ENCODE peak calls at places on chromosomes 1 and 21, in five cellular contexts. One of them, this sample, is unnamed.

GRCh38 chr1:90902672-90903071 is 119.2 kb downstream of the ZNF644 start:
- DNase-seq in aorta: no peak
- DNase-seq in upper lobe of right lung: no peak
- DNase-seq in spleen: no peak
- DNase-seq in dorsolateral prefrontal cortex: no peak
- DNase-seq in this sample: no peak

GRCh38 chr1:1306070-1306660 is 1.6 kb downstream of the ACAP3 start:
- DNase-seq in spleen: no peak
- DNase-seq in upper lobe of right lung: no peak
- DNase-seq in aorta: no peak
- DNase-seq in dorsolateral prefrontal cortex: no peak
- DNase-seq in this sample: no peak

GRCh38 chr21:32412998-32413504 is 545 bp downstream of the EVA1C start:
- DNase-seq in spleen: peak; percentile 81
- DNase-seq in dorsolateral prefrontal cortex: no peak
- DNase-seq in aorta: peak; percentile 85
- DNase-seq in upper lobe of right lung: peak; percentile 80
- DNase-seq in this sample: peak; percentile 46

GRCh38 chr1:201461783-201462441 is 7.1 kb downstream of the PHLDA3 start:
- DNase-seq in aorta: peak; percentile 93
- DNase-seq in dorsolateral prefrontal cortex: peak; percentile 62
- DNase-seq in spleen: peak; percentile 64
- DNase-seq in upper lobe of right lung: peak; percentile 89
- DNase-seq in this sample: no peak

GRCh38 chr1:217528271-217528670 is 102.6 kb downstream of the GPATCH2 start:
- DNase-seq in spleen: no peak
- DNase-seq in upper lobe of right lung: no peak
- DNase-seq in aorta: no peak
- DNase-seq in dorsolateral prefrontal cortex: no peak
- DNase-seq in this sample: no peak

GRCh38 chr1:53656062-53656915 is 82.7 kb downstream of the GLIS1 start:
- DNase-seq in upper lobe of right lung: peak; percentile 19
- DNase-seq in dorsolateral prefrontal cortex: no peak
- DNase-seq in spleen: peak; percentile 27
- DNase-seq in aorta: peak; percentile 26
- DNase-seq in this sample: no peak

GRCh38 chr1:8856689-8857412 is 21.6 kb downstream of the ENO1 start:
- DNase-seq in dorsolateral prefrontal cortex: no peak
- DNase-seq in spleen: no peak
- DNase-seq in aorta: no peak
- DNase-seq in upper lobe of right lung: no peak
- DNase-seq in this sample: peak; percentile 56

GRCh38 chr1:77543822-77544448 is 138.5 kb downstream of the ZZZ3 start:
- DNase-seq in upper lobe of right lung: no peak
- DNase-seq in spleen: no peak
- DNase-seq in dorsolateral prefrontal cortex: no peak
- DNase-seq in aorta: no peak
- DNase-seq in this sample: no peak

GRCh38 chr1:55215194-55216021 is at the start of gene USP24:
- DNase-seq in upper lobe of right lung: peak; percentile 93
- DNase-seq in spleen: peak; percentile 97
- DNase-seq in aorta: peak; percentile 92
- DNase-seq in dorsolateral prefrontal cortex: peak; percentile 54
- DNase-seq in this sample: peak; percentile 75

GRCh38 chr21:44836349-44836665 is 18.4 kb upstream of the SUMO3 start:
- DNase-seq in aorta: no peak
- DNase-seq in upper lobe of right lung: no peak
- DNase-seq in dorsolateral prefrontal cortex: no peak
- DNase-seq in spleen: no peak
- DNase-seq in this sample: no peak
- H3K4me3 ChIP-seq in aorta: no peak overlapping the region
- H3K4me3 ChIP-seq in upper lobe of right lung: no peak overlapping the region
- H3K4me3 ChIP-seq in dorsolateral prefrontal cortex: no peak overlapping the region
- H3K4me3 ChIP-seq in spleen: no peak overlapping the region
- H3K4me3 ChIP-seq in this sample: no peak overlapping the region

GRCh38 chr21:26570203-26570602 is 2.9 kb downstream of the CYYR1 start:
- DNase-seq in aorta: no peak
- DNase-seq in dorsolateral prefrontal cortex: no peak
- DNase-seq in upper lobe of right lung: no peak
- DNase-seq in spleen: no peak
- DNase-seq in this sample: no peak

GRCh38 chr21:26572668-26573381 is at the start of gene CYYR1:
- DNase-seq in dorsolateral prefrontal cortex: no peak
- DNase-seq in aorta: no peak
- DNase-seq in spleen: peak; percentile 87
- DNase-seq in upper lobe of right lung: peak; percentile 62
- DNase-seq in this sample: no peak

DNA sequence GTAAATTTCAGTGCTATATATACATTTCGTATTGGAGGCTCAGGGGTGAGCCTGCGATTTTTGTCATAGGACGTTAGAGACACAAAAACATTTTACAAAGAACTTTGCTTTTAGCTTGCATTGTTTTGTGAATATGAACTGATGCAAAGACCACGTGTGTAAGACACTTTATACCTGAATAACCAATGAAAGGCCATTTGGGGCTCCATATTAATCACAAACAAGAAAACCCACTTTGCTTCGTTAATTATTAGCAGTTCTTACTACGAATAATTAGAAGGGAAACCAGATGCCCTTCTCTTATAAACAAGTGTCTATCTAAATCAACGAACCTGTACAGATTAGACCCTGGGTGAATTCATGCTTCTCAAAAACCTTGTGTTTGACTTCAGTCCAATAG is 1.1 kb downstream of the CYYR1 start:
- DNase-seq in aorta: no peak
- DNase-seq in upper lobe of right lung: no peak
- DNase-seq in spleen: no peak
- DNase-seq in dorsolateral prefrontal cortex: no peak
- DNase-seq in this sample: no peak
- H3K4me3 ChIP-seq in aorta: no peak overlapping the region
- H3K4me3 ChIP-seq in upper lobe of right lung: peak overlapping the region; percentile 47
- H3K4me3 ChIP-seq in spleen: peak overlapping the region; percentile 47
- H3K4me3 ChIP-seq in dorsolateral prefrontal cortex: no peak overlapping the region
- H3K4me3 ChIP-seq in this sample: no peak overlapping the region

DNA sequence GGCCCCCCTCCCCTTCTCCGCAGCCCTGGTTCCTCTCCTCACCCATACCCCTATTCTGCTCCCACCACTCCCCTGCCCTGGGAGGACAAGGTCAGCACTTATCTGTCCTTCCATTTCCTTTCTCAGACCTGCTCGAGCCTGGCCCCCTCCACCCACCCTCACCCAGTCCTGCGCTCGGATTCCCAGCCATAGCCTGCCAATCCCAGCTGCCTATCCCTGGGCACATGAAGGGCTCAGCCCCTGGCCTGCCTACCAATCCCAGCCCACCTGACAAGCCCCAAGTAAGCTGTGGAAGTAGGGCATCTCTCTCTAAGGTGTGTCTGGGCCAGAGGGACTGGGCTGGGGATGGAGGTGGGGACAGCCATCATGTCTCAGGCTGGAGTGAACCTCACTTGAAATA is 5.4 kb downstream of the BLACAT1 start:
- DNase-seq in upper lobe of right lung: no peak
- DNase-seq in dorsolateral prefrontal cortex: no peak
- DNase-seq in aorta: no peak
- DNase-seq in spleen: no peak
- DNase-seq in this sample: peak; percentile 36
- H3K4me3 ChIP-seq in upper lobe of right lung: no peak overlapping the region
- H3K4me3 ChIP-seq in dorsolateral prefrontal cortex: no peak overlapping the region
- H3K4me3 ChIP-seq in aorta: no peak overlapping the region
- H3K4me3 ChIP-seq in spleen: no peak overlapping the region
- H3K4me3 ChIP-seq in this sample: no peak overlapping the region

DNA sequence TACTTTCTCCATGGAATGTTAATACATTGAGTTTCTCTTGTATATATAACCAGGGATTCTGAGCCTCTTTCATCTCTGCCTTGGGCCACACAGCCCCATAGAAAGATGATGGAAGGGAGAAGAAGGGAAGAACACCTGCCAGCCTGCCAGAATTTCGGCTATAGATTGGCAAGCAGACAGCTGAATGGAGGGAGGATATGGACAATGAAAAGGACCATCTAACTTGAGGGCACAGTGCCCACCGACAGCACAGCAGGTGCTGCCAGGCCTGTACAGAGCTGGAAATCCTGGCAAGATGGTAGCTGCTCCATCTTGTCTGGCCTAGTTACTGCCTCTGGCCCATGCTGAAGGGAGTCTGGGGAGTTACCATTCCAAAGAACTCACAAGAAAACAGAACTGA is 244.3 kb downstream of the FGGY start:
- DNase-seq in upper lobe of right lung: no peak
- DNase-seq in aorta: no peak
- DNase-seq in spleen: no peak
- DNase-seq in dorsolateral prefrontal cortex: no peak
- DNase-seq in this sample: no peak
- H3K4me3 ChIP-seq in upper lobe of right lung: no peak overlapping the region
- H3K4me3 ChIP-seq in aorta: no peak overlapping the region
- H3K4me3 ChIP-seq in spleen: no peak overlapping the region
- H3K4me3 ChIP-seq in dorsolateral prefrontal cortex: no peak overlapping the region
- H3K4me3 ChIP-seq in this sample: no peak overlapping the region